ENCODE peak calls at places on chromosomes 11 and 22, in eight cellular contexts. X is cardiac muscle cell; E is PC-9; Y is CD8-positive, alpha-beta T cell; C is psoas muscle; J is colonic mucosa; I is right lobe of liver; B is transverse colon. F is an unnamed sample. For H3K4me1, the result is how much of the 10 kb centered on the place peaks cover.

GRCh38 chr22:38186429-38186828 is 4.8 kb upstream of the PLA2G6 start:
- DNase-seq in I (no peak), C (no peak), X (no peak), E (no peak), Y (no peak), B (no peak), J (no peak), F (no peak)

GRCh38 chr11:93542753-93543246 is 391 bp downstream of the SMCO4 start:
- DNase-seq in J (peak), C (peak), I (peak), Y (no peak), B (peak), E (no peak), X (no peak), F (peak)

GRCh38 chr11:107929611-107930200 is 1.5 kb downstream of the RAB39A start:
- DNase-seq in B (no peak), X (no peak), Y (no peak), C (no peak), E (no peak), J (no peak), I (no peak), F (no peak)

GRCh38 chr11:47915407-47916137 is 64.8 kb upstream of the PTPRJ start:
- DNase-seq in Y (peak), B (peak), X (no peak), I (no peak), E (peak), J (peak), C (no peak), F (no peak)

GRCh38 chr11:99117603-99118002 is 96.9 kb downstream of the CNTN5 start:
- DNase-seq in X (no peak), E (no peak), C (no peak), Y (no peak), B (no peak), I (no peak), J (no peak), F (no peak)

GRCh38 chr11:46916669-46917108 is 1.7 kb downstream of the LRP4 start:
- DNase-seq in Y (peak), X (peak), J (peak), E (peak), I (no peak), C (peak), B (peak), F (no peak)

GRCh38 chr11:44746894-44747293 is 20.1 kb downstream of the TSPAN18 start:
- DNase-seq in C (no peak), Y (no peak), J (no peak), E (no peak), I (peak), X (no peak), B (no peak), F (no peak)

GRCh38 chr11:70488171-70488570 is 89.8 kb downstream of the CTTN start:
- DNase-seq in E (no peak), B (no peak), X (no peak), J (no peak), Y (no peak), C (peak), I (no peak), F (peak)

GRCh38 chr11:16081756-16082531 is 274.4 kb downstream of the SOX6 start:
- DNase-seq in J (no peak), E (no peak), Y (no peak), B (no peak), X (no peak), I (no peak), C (no peak), F (no peak)

GRCh38 chr11:113168358-113168757 is 146.0 kb upstream of the TTC12 start:
- DNase-seq in B (no peak), E (no peak), X (no peak), C (no peak), Y (no peak), J (no peak), I (no peak), F (no peak)

GRCh38 chr11:130719516-130719915 is 196.8 kb downstream of the SNX19 start:
- DNase-seq in Y (no peak), B (no peak), C (no peak), J (no peak), E (no peak), I (no peak), X (no peak), F (no peak)

GRCh38 chr11:34356576-34356917 is 1.3 kb downstream of the ABTB2 start:
- DNase-seq in E (peak), X (peak), B (no peak), C (no peak), Y (no peak), I (no peak), J (no peak), F (no peak)

GRCh38 chr11:96155627-96156378 is 187.2 kb downstream of the MAML2 start:
- DNase-seq in Y (no peak), X (no peak), E (peak), I (no peak), J (peak), C (peak), B (peak), F (peak)

GRCh38 chr11:72058416-72059034 is 21.8 kb downstream of the NUMA1 start:
- DNase-seq in E (no peak), I (peak), C (peak), X (no peak), B (no peak), J (no peak), Y (no peak), F (no peak)

GRCh38 chr11:117458275-117459120 is 130.8 kb downstream of the CEP164 start:
- DNase-seq in C (no peak), Y (no peak), I (no peak), E (no peak), J (no peak), B (no peak), X (no peak), F (no peak)

GRCh38 chr11:133078591-133079179 is 453.6 kb downstream of the OPCML start:
- DNase-seq in E (peak), I (no peak), B (peak), Y (no peak), X (peak), J (no peak), C (no peak), F (no peak)

GRCh38 chr11:11789735-11790369 is 51.9 kb upstream of the USP47 start:
- DNase-seq in X (peak), E (no peak), B (no peak), C (no peak), J (no peak), I (no peak), Y (no peak), F (no peak)

GRCh38 chr11:114169321-114169749 is 109.8 kb downstream of the ZBTB16 start:
- DNase-seq in E (no peak), J (no peak), I (no peak), C (peak), B (no peak), X (no peak), Y (no peak), F (no peak)

GRCh38 chr11:114081641-114082414 is 22.3 kb downstream of the ZBTB16 start:
- DNase-seq in Y (no peak), E (no peak), B (no peak), C (peak), I (no peak), X (no peak), J (no peak), F (no peak)

GRCh38 chr11:122804796-122805195 is 33.5 kb upstream of the CRTAM start:
- DNase-seq in X (no peak), C (no peak), J (no peak), E (peak), I (no peak), Y (no peak), B (no peak), F (no peak)

GRCh38 chr11:36363361-36364272 is 67.5 kb downstream of the PRR5L start:
- DNase-seq in B (no peak), J (no peak), I (no peak), C (no peak), Y (no peak), E (peak), X (peak), F (no peak)

GRCh38 chr22:50700387-50701075 is 27.9 kb downstream of the SHANK3 start:
- DNase-seq in C (peak), E (no peak), I (peak), X (no peak), J (no peak), Y (no peak), B (no peak), F (peak)

GRCh38 chr11:86395061-86395551 is 20.4 kb downstream of the CCDC81 start:
- DNase-seq in I (no peak), E (no peak), J (no peak), B (no peak), Y (no peak), X (peak), C (no peak), F (no peak)

GRCh38 chr11:110125632-110126031 is 32.4 kb downstream of the ZC3H12C start:
- DNase-seq in E (no peak), I (no peak), J (no peak), Y (no peak), B (no peak), X (no peak), C (no peak), F (no peak)

GRCh38 chr11:589798-590197 is 13.5 kb downstream of the PHRF1 start:
- DNase-seq in J (no peak), I (no peak), X (no peak), B (no peak), C (no peak), Y (no peak), E (no peak), F (no peak)

GRCh38 chr22:23268877-23269276 is 88.6 kb downstream of the BCR start:
- DNase-seq in X (no peak), I (no peak), Y (no peak), J (no peak), C (no peak), E (no peak), B (no peak), F (no peak)

GRCh38 chr11:1295086-1295485 is 14.3 kb downstream of the TOLLIP start:
- DNase-seq in I (peak), Y (no peak), E (no peak), J (no peak), X (no peak), B (peak), C (peak), F (no peak)

GRCh38 chr11:74926304-74927030 is 22.4 kb downstream of the XRRA1 start:
- DNase-seq in E (no peak), J (no peak), C (no peak), Y (no peak), B (no peak), X (no peak), I (no peak), F (no peak)

GRCh38 chr11:63681208-63682044 is at the start of gene RTN3:
- DNase-seq in I (peak), C (peak), J (peak), E (peak), X (peak), Y (peak), B (peak), F (peak)

GRCh38 chr22:44931077-44931540 is 78.7 kb downstream of the PHF21B start:
- DNase-seq in X (peak), E (no peak), Y (no peak), C (peak), B (no peak), J (no peak), I (no peak), F (no peak)

DNA sequence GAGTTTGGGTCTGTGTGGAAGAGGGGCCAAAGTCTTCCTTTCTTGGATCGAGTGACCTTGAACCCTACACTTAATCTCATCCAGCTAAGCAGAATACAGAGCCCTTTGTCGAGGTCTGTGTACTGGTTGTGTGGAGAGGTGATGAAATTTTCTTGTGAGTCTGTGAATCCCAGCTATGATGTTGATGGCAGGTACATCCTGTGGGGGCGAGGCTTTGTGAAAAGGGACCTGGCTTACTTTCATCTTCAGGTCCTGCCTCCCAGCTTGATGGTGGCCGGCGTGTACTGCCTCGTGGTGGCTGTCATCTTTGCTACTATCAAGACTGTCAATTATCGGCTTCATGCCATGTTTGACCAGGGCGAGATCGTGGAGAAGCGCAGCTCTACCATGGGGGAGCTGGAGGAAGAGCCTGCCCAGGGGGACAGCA is 1.0 kb downstream of the PCNX3 start:
- DNase-seq in J (no peak), X (no peak), B (no peak), Y (no peak), C (no peak), I (no peak), E (no peak), F (no peak)
- H3K27ac ChIP-seq in J (no peak), X (peak), B (peak), Y (peak), C (peak), I (no peak), E (peak), F (peak)

DNA sequence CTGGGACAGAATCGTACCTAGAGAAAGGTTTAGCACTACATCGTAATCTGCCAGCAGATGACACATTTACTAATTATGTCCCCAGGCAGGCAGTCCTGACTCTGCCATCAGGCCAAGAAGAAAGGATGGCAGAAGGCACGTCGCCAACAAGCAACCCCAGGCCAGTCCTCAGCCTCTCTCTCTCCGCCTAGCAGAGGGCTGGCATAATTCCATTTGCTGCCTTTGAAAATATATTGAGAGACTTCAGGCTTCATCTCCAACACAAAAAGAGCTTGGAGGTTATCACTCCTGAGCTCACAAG is 1517.0 kb downstream of the TBC1D22A start:
- DNase-seq in J (no peak), C (no peak), I (no peak), X (no peak), Y (no peak), E (no peak), B (no peak), F (no peak)
- H3K4me1 ChIP-seq in J (under half), C (under half), I (under half), X (under half), Y (under half), E (under half), B (under half), F (under half)

DNA sequence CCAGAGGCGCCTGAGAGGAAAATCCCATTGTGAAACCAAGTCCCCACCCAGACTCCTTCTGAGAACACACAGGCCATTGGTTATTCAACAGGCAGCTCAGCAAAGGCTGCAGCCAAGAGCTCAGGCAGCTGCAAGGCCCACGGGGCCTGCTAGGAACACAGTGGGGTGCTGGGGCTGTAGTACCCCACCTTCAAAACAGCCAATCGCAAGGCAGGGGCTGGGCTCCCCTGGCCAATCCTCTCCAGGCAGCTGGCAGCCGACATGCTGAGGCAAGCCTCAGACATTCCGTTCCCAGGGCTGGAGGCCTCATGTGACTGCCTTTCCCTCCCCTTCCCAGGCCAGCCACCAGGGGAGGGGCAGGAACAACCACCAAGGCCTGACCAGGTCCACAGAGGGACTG is 6.6 kb downstream of the PRODH start:
- DNase-seq in X (no peak), I (no peak), J (no peak), E (peak), B (no peak), Y (no peak), C (no peak), F (peak)
- TF ChIP-seq CTCF in X (no peak), I (no peak), J (no peak), E (no peak), B (no peak), Y (no peak), C (no peak), F (no peak)

GRCh38 chr11:73784734-73785133 is 2.9 kb upstream of the MRPL48 start:
- DNase-seq in Y (no peak), I (no peak), B (no peak), E (no peak), X (no peak), J (no peak), C (no peak), F (no peak)

GRCh38 chr11:73784080-73784634 is 3.5 kb upstream of the MRPL48 start:
- DNase-seq in X (no peak), Y (no peak), J (no peak), E (peak), B (no peak), C (no peak), I (no peak), F (no peak)

GRCh38 chr11:73781303-73781702 is 6.4 kb upstream of the MRPL48 start:
- DNase-seq in B (no peak), J (no peak), I (no peak), C (no peak), E (no peak), X (no peak), Y (no peak), F (no peak)

GRCh38 chr11:73783483-73784020 is 4.1 kb upstream of the MRPL48 start:
- DNase-seq in J (no peak), I (no peak), E (no peak), X (no peak), C (no peak), B (no peak), Y (no peak), F (no peak)

DNA sequence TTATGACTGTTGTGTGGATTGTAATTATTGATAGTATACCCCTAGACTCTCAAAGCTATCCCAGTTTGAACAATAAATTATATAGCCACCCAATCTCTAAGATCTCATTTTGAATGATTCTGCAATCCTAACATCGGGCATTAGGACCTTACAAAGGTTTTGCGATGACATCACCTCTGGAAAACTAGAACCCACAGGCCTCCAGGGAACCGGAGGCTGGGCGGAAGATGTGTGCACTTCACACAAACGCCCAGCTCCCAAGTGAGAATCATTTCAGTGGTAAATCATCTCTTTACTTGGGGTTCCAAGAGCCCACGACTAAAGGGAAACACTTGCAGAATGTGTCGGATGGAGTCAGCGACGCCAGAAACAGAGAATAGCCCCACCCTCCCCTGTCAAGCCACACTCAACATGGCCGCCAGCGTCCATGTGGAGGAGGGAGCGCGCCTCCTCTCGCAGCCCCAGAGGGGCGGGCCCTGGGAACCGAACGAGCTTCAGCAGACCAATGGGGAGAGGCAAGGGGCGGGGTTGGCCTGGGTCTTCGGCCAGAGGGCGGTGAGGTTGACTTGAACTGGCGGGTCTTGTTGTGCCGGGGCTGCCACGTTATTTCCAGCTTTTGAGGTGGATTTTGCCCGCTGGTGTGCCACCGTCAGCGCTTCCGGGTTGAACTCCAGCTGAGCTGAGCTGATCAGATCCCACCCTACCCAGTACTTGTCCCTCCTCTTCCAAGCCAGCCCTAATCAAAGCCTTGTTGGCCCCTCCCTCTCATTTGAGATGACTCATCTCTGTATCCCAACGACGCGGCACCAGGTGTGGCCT is 8.4 kb upstream of the MRPL48 start:
- DNase-seq in X (peak), B (peak), C (peak), I (peak), E (peak), J (peak), Y (peak), F (peak)
- H3K27ac ChIP-seq in X (peak), B (peak), C (peak), I (peak), E (peak), J (peak), Y (peak), F (peak)

GRCh38 chr11:19421134-19421533 is 180.4 kb upstream of the E2F8 start:
- DNase-seq in I (no peak), J (no peak), X (no peak), E (no peak), B (no peak), C (no peak), Y (no peak), F (no peak)
- H3K4me1 ChIP-seq in I (under half), J (under half), X (under half), E (under half), B (under half), C (under half), Y (under half), F (under half)

GRCh38 chr11:2942872-2943710 is 13.9 kb upstream of the PHLDA2 start:
- DNase-seq in B (no peak), I (no peak), J (no peak), Y (no peak), E (no peak), X (no peak), C (no peak), F (peak)
- TF ChIP-seq CTCF in B (no peak), I (no peak), J (no peak), Y (no peak), E (no peak), X (no peak), C (no peak), F (no peak)

GRCh38 chr11:88102595-88102929 is 72.7 kb downstream of the RAB38 start:
- DNase-seq in J (no peak), C (no peak), E (no peak), I (no peak), Y (no peak), X (no peak), B (no peak), F (no peak)
- H3K27ac ChIP-seq in J (no peak), C (no peak), E (no peak), I (no peak), Y (no peak), X (no peak), B (no peak), F (no peak)